ENCODE peak calls at places on chromosomes 11 and 22, in six cellular contexts. P is endodermal cell, I is IMR-90, Y is neuronal stem cell, U is neural progenitor cell, T is HCT116. M is an unnamed sample. For H3K27me3 and H3K36me3, the result is how much of the 10 kb centered on the place peaks cover.

GRCh38 chr22:50294319-50294656 is 13.2 kb downstream of the PLXNB2 start:
- DNase-seq in P (no peak), I (no peak), Y (no peak), U (no peak), T (no peak), M (no peak)

GRCh38 chr22:50012201-50013181 is at the start of gene IL17REL:
- DNase-seq in P (peak), I (peak), Y (no peak), U (no peak), T (no peak), M (no peak)

GRCh38 chr22:48982321-48982905 is 845.3 kb downstream of the BRD1 start:
- DNase-seq in P (no peak), I (no peak), Y (no peak), U (no peak), T (no peak), M (no peak)

GRCh38 chr22:43860831-43861230 is 1.5 kb downstream of the SULT4A1 start:
- DNase-seq in P (peak), I (no peak), Y (no peak), U (no peak), T (no peak), M (no peak)

GRCh38 chr11:80533463-80533862 is 1092.6 kb upstream of the TENM4 start:
- DNase-seq in P (no peak), I (no peak), Y (no peak), U (no peak), T (no peak), M (no peak)

GRCh38 chr11:94776351-94777321 is 8.5 kb downstream of the AMOTL1 start:
- DNase-seq in P (peak), I (peak), Y (no peak), U (peak), T (no peak), M (peak)

GRCh38 chr11:88414981-88415391 is 77.5 kb upstream of the CTSC start:
- DNase-seq in P (no peak), I (peak), Y (no peak), U (no peak), T (no peak), M (no peak)

GRCh38 chr11:117915672-117916235 is 13.4 kb downstream of the TMPRSS13 start:
- DNase-seq in P (peak), I (no peak), Y (no peak), U (no peak), T (no peak), M (no peak)

GRCh38 chr11:75762158-75762557 is 6.4 kb upstream of the DGAT2 start:
- DNase-seq in P (no peak), I (no peak), Y (no peak), U (no peak), T (no peak), M (no peak)

GRCh38 chr11:124179311-124179710 is 3.8 kb upstream of the OR10D3 start:
- DNase-seq in P (no peak), I (no peak), Y (no peak), U (no peak), T (no peak), M (no peak)

GRCh38 chr11:123063396-123064267 is 1.7 kb upstream of the HSPA8 start:
- DNase-seq in P (no peak), I (peak), Y (no peak), U (no peak), T (no peak), M (peak)

GRCh38 chr22:49900441-49901230 is 17.6 kb downstream of the ALG12 start:
- DNase-seq in P (no peak), I (no peak), Y (no peak), U (no peak), T (no peak), M (no peak)

GRCh38 chr22:46297151-46297819 is 615 bp downstream of the GTSE1 start:
- DNase-seq in P (peak), I (peak), Y (no peak), U (peak), T (no peak), M (no peak)

GRCh38 chr11:68653486-68654430 is 30.6 kb upstream of the GAL start:
- DNase-seq in P (no peak), I (no peak), Y (no peak), U (no peak), T (no peak), M (no peak)

GRCh38 chr11:96567667-96568066 is 177.9 kb downstream of the JRKL start:
- DNase-seq in P (no peak), I (no peak), Y (no peak), U (no peak), T (no peak), M (no peak)

GRCh38 chr11:62879554-62879953 is 1.1 kb upstream of the SLC3A2 start:
- DNase-seq in P (no peak), I (no peak), Y (no peak), U (no peak), T (no peak), M (peak)

GRCh38 chr11:2868604-2869526 is 16.7 kb downstream of the CDKN1C start:
- DNase-seq in P (no peak), I (no peak), Y (no peak), U (peak), T (no peak), M (no peak)

GRCh38 chr11:100593321-100593720 is 93.8 kb upstream of the ARHGAP42 start:
- DNase-seq in P (no peak), I (peak), Y (no peak), U (no peak), T (no peak), M (no peak)

GRCh38 chr11:118202599-118203422 is 22.0 kb downstream of the JAML start:
- DNase-seq in P (no peak), I (no peak), Y (no peak), U (no peak), T (no peak), M (no peak)

GRCh38 chr11:65487467-65488272 is 11.2 kb upstream of the MALAT1 start:
- DNase-seq in P (peak), I (peak), Y (peak), U (peak), T (peak), M (peak)

GRCh38 chr11:61793084-61793828 is 545 bp downstream of the FEN1 start:
- DNase-seq in P (no peak), I (no peak), Y (no peak), U (peak), T (no peak), M (no peak)

GRCh38 chr22:50173983-50174355 is 3.4 kb downstream of the PANX2 start:
- DNase-seq in P (no peak), I (no peak), Y (no peak), U (no peak), T (no peak), M (no peak)

GRCh38 chr11:116170526-116171120 is 602.2 kb downstream of the BUD13 start:
- DNase-seq in P (peak), I (no peak), Y (no peak), U (no peak), T (no peak), M (no peak)

GRCh38 chr11:125772834-125773505 is 5.7 kb downstream of the PATE2 start:
- DNase-seq in P (no peak), I (peak), Y (no peak), U (no peak), T (no peak), M (no peak)

GRCh38 chr11:46012185-46012584 is 89.7 kb downstream of the LARGE2 start:
- DNase-seq in P (no peak), I (no peak), Y (peak), U (peak), T (no peak), M (no peak)

GRCh38 chr11:96179905-96180304 is 163.1 kb downstream of the MAML2 start:
- DNase-seq in P (no peak), I (no peak), Y (no peak), U (no peak), T (no peak), M (no peak)

GRCh38 chr11:65782816-65783228 is 2.0 kb upstream of the AP5B1 start:
- DNase-seq in P (peak), I (no peak), Y (no peak), U (no peak), T (no peak), M (no peak)

GRCh38 chr11:71447791-71448256 is 369 bp downstream of the DHCR7 start:
- DNase-seq in P (no peak), I (no peak), Y (peak), U (peak), T (no peak), M (no peak)

GRCh38 chr22:45977551-45978274 is 751 bp upstream of the WNT7B start:
- DNase-seq in P (peak), I (peak), Y (peak), U (peak), T (no peak), M (no peak)

GRCh38 chr11:61071208-61071681 is 31.0 kb upstream of the CD5 start:
- DNase-seq in P (no peak), I (no peak), Y (no peak), U (no peak), T (no peak), M (no peak)

GRCh38 chr11:17209939-17210245 is 2.1 kb upstream of the PIK3C2A start:
- DNase-seq in P (no peak), I (no peak), Y (no peak), U (no peak), T (no peak), M (no peak)

GRCh38 chr11:17218403-17218802 is 10.6 kb upstream of the PIK3C2A start:
- DNase-seq in P (no peak), I (no peak), Y (no peak), U (no peak), T (no peak), M (no peak)

GRCh38 chr11:17217395-17217794 is 9.6 kb upstream of the PIK3C2A start:
- DNase-seq in P (no peak), I (no peak), Y (no peak), U (no peak), T (no peak), M (no peak)

GRCh38 chr11:17219016-17219415 is 11.2 kb upstream of the PIK3C2A start:
- DNase-seq in P (no peak), I (no peak), Y (no peak), U (no peak), T (no peak), M (no peak)

GRCh38 chr11:17214338-17214737 is 6.6 kb upstream of the PIK3C2A start:
- DNase-seq in P (no peak), I (no peak), Y (no peak), U (no peak), T (no peak), M (no peak)
- H3K27me3 ChIP-seq in P (under half), I (under half), Y (under half), U (under half), T (under half), M (under half)

DNA sequence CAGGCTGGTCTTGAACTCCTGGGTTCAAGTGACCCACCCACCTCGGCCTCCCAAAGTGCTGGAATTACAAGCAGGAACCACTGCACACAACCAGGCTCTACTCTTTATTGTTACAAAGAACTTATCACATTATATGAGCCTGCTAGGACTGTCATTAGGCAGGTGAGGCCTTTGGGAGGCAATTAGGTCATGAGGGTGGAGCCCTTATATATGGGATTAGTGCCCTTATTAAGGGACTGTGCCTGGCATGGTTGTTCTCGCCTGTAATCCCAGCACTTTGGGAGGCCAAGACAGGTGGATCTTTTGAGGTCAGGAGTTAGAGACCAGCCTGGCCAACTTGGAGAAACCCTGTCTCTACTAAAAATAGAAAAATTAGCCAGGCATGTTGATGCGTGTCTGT is 10.5 kb upstream of the PSMC3 start:
- DNase-seq in P (no peak), I (no peak), Y (no peak), U (no peak), T (no peak), M (no peak)
- H3K36me3 ChIP-seq in P (under half), I (under half), Y (under half), U (under half), T (under half), M (under half)

GRCh38 chr11:30257058-30257457 is 26.2 kb downstream of the FSHB start:
- DNase-seq in P (no peak), I (no peak), Y (no peak), U (no peak), T (no peak), M (no peak)

GRCh38 chr11:30254307-30255298 is 23.8 kb downstream of the FSHB start:
- DNase-seq in P (no peak), I (no peak), Y (no peak), U (no peak), T (no peak), M (no peak)

GRCh38 chr11:30260813-30261212 is 30.0 kb downstream of the FSHB start:
- DNase-seq in P (no peak), I (no peak), Y (no peak), U (no peak), T (no peak), M (no peak)

GRCh38 chr11:30258679-30259078 is 27.9 kb downstream of the FSHB start:
- DNase-seq in P (no peak), I (no peak), Y (no peak), U (no peak), T (no peak), M (no peak)

GRCh38 chr11:30255637-30256036 is 24.8 kb downstream of the FSHB start:
- DNase-seq in P (no peak), I (no peak), Y (no peak), U (no peak), T (no peak), M (no peak)
- H3K27me3 ChIP-seq in P (under half), I (under half), Y (under half), U (under half), T (under half), M (under half)

GRCh38 chr11:57974830-57975229 is 48.9 kb upstream of the OR9Q1 start:
- DNase-seq in P (no peak), I (no peak), Y (no peak), U (no peak), T (no peak), M (peak)

GRCh38 chr11:57972013-57972367 is 51.7 kb upstream of the OR9Q1 start:
- DNase-seq in P (no peak), I (no peak), Y (no peak), U (no peak), T (no peak), M (no peak)

GRCh38 chr11:57977709-57978108 is 46.0 kb upstream of the OR9Q1 start:
- DNase-seq in P (peak), I (no peak), Y (no peak), U (peak), T (no peak), M (no peak)

GRCh38 chr11:57971272-57972012 is 52.2 kb upstream of the OR9Q1 start:
- DNase-seq in P (no peak), I (no peak), Y (no peak), U (no peak), T (no peak), M (no peak)

GRCh38 chr11:57974132-57974531 is 49.5 kb upstream of the OR9Q1 start:
- DNase-seq in P (no peak), I (no peak), Y (no peak), U (no peak), T (no peak), M (no peak)
- H3K36me3 ChIP-seq in P (under half), I (under half), Y (under half), U (under half), T (under half), M (under half)

GRCh38 chr11:499201-500076 is 7.6 kb downstream of the RNH1 start:
- DNase-seq in P (peak), I (no peak), Y (no peak), U (no peak), T (no peak), M (no peak)
- H3K27me3 ChIP-seq in P (under half), I (under half), Y (under half), U (under half), T (under half), M (under half)

GRCh38 chr22:41657709-41658108 is 31.0 kb downstream of the SNU13 start:
- DNase-seq in P (no peak), I (no peak), Y (no peak), U (no peak), T (no peak), M (no peak)

GRCh38 chr22:41659941-41660340 is 28.7 kb downstream of the SNU13 start:
- DNase-seq in P (no peak), I (no peak), Y (no peak), U (no peak), T (no peak), M (no peak)

GRCh38 chr22:41654322-41654721 is 33.2 kb downstream of the XRCC6 start:
- DNase-seq in P (no peak), I (no peak), Y (no peak), U (no peak), T (no peak), M (no peak)

GRCh38 chr22:41658869-41659268 is 29.8 kb downstream of the SNU13 start:
- DNase-seq in P (no peak), I (no peak), Y (no peak), U (no peak), T (no peak), M (no peak)

DNA sequence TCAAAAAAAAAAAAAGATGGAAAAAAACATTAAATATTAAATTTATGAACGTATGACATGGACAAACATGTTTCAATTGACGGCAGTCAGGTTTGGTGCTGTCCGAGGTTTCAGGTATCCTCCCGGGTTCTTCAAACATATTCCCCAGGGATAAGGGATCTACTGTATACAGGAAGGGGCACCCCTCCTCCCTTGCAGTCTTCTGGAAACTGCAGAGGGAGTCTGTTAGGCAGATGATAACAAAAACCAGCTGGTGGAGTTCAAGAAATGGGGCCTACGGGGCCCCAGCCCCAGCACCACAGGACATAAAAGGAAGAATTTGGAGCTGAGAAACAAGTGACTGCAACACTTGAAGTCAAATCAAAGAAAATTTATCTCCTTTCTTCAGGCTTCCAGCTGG is 32.2 kb downstream of the SNU13 start:
- DNase-seq in P (no peak), I (peak), Y (no peak), U (no peak), T (no peak), M (no peak)
- H3K36me3 ChIP-seq in P (half or more), I (half or more), Y (half or more), U (under half), T (half or more), M (half or more)

M was measured in gastrocnemius medialis.